ENCODE peak calls at places on chromosomes 6 and 20, in six cellular contexts. C is progenitor cell of endocrine pancreas; B is dorsolateral prefrontal cortex; X is sigmoid colon; P is caudate nucleus; Z is stimulated activated CD4-positive, alpha-beta T cell treated with anti-CD3 and anti-CD28 coated beads, Interleukin-15, amount 100 ng/mL, for 24 hours. E is an unnamed sample.

GRCh38 chr20:50563133-50563944 is 53.2 kb downstream of the PTPN1 start:
- DNase-seq in C (no peak), B (no peak), X (no peak), P (no peak), Z (no peak), E (no peak)

GRCh38 chr20:59207742-59208357 is 44.2 kb downstream of the ZNF831 start:
- DNase-seq in C (no peak), B (peak; percentile 52), X (no peak), P (peak; percentile 69), Z (peak; percentile 89), E (peak; percentile 63)

GRCh38 chr20:46222521-46223007 is 85.7 kb downstream of the CDH22 start:
- DNase-seq in C (no peak), B (peak; percentile 84), X (no peak), P (peak; percentile 85), Z (no peak), E (no peak)

GRCh38 chr6:51303313-51303712 is 484.6 kb downstream of the TFAP2B start:
- DNase-seq in C (no peak), B (no peak), X (no peak), P (no peak), Z (no peak), E (no peak)

GRCh38 chr6:169101036-169101805 is 152.4 kb downstream of the THBS2 start:
- DNase-seq in C (no peak), B (no peak), X (no peak), P (no peak), Z (no peak), E (no peak)

GRCh38 chr6:53919881-53920360 is 125.1 kb downstream of the LRRC1 start:
- DNase-seq in C (no peak), B (no peak), X (no peak), P (no peak), Z (no peak), E (no peak)

GRCh38 chr20:61931476-61932198 is 134.0 kb downstream of the TAF4 start:
- DNase-seq in C (no peak), B (peak; percentile 4), X (peak; percentile 28), P (no peak), Z (no peak), E (peak; percentile 36)

GRCh38 chr6:155013457-155013876 is 18.4 kb downstream of the TIAM2 start:
- DNase-seq in C (no peak), B (no peak), X (no peak), P (no peak), Z (no peak), E (no peak)

GRCh38 chr6:75449625-75450206 is 43.9 kb downstream of the FILIP1 start:
- DNase-seq in C (no peak), B (no peak), X (no peak), P (no peak), Z (no peak), E (no peak)

GRCh38 chr6:93424303-93425064 is 5.1 kb upstream of the EPHA7 start:
- DNase-seq in C (no peak), B (no peak), X (no peak), P (no peak), Z (no peak), E (no peak)

GRCh38 chr6:148423601-148424270 is 81.1 kb downstream of the SASH1 start:
- DNase-seq in C (no peak), B (no peak), X (no peak), P (no peak), Z (no peak), E (no peak)

GRCh38 chr6:11754625-11755289 is 23.8 kb downstream of the ADTRP start:
- DNase-seq in C (no peak), B (no peak), X (no peak), P (no peak), Z (no peak), E (no peak)

GRCh38 chr20:973785-974194 is 28.3 kb downstream of the RSPO4 start:
- DNase-seq in C (no peak), B (no peak), X (no peak), P (peak; percentile 7), Z (peak; percentile 41), E (peak; percentile 51)

GRCh38 chr6:84346372-84346771 is 118.9 kb upstream of the CEP162 start:
- DNase-seq in C (no peak), B (no peak), X (no peak), P (no peak), Z (no peak), E (no peak)

GRCh38 chr6:31701666-31702420 is 1.3 kb downstream of the ABHD16A start:
- DNase-seq in C (no peak), B (no peak), X (no peak), P (no peak), Z (no peak), E (no peak)

GRCh38 chr6:90072961-90073464 is 178.7 kb downstream of the GJA10 start:
- DNase-seq in C (no peak), B (no peak), X (no peak), P (no peak), Z (no peak), E (no peak)

GRCh38 chr20:53966774-53967398 is 103.5 kb downstream of the BCAS1 start:
- DNase-seq in C (no peak), B (no peak), X (no peak), P (no peak), Z (no peak), E (no peak)

GRCh38 chr6:111980979-111981378 is 72.9 kb upstream of the CCN6 start:
- DNase-seq in C (no peak), B (no peak), X (peak; percentile 80), P (no peak), Z (no peak), E (no peak)

GRCh38 chr6:89589297-89590074 is 49.1 kb downstream of the LYRM2 start:
- DNase-seq in C (no peak), B (no peak), X (no peak), P (no peak), Z (no peak), E (no peak)

GRCh38 chr20:51426879-51427624 is 115.5 kb downstream of the NFATC2 start:
- DNase-seq in C (no peak), B (no peak), X (no peak), P (no peak), Z (no peak), E (no peak)

GRCh38 chr6:9659848-9660247 is 755.0 kb downstream of the TFAP2A start:
- DNase-seq in C (no peak), B (no peak), X (no peak), P (no peak), Z (no peak), E (no peak)

GRCh38 chr20:33412484-33412838 is 11.1 kb upstream of the CDK5RAP1 start:
- DNase-seq in C (no peak), B (no peak), X (no peak), P (no peak), Z (no peak), E (no peak)